ENCODE peak calls at places on chromosome 6, in nine cellular contexts. R, D, Z, Y, M, N, T, K and L are unnamed samples.

GRCh38 chr6:28867078-28867414 is 56.7 kb downstream of the TRIM27 start:
- DNase-seq in R (peak), D (no peak), Z (no peak), Y (no peak), M (no peak), N (no peak), T (no peak), K (no peak), L (no peak)

GRCh38 chr6:33677689-33678088 is 33.8 kb downstream of the UQCC2 start:
- DNase-seq in R (no peak), D (no peak), Z (no peak), Y (no peak), M (no peak), N (no peak), T (no peak), K (no peak), L (no peak)

GRCh38 chr6:7727951-7728854 is 2.3 kb downstream of the BMP6 start:
- DNase-seq in R (peak), D (peak), Z (peak), Y (no peak), M (no peak), N (no peak), T (peak), K (peak), L (no peak)

GRCh38 chr6:150212745-150213144 is 69.9 kb downstream of the PPP1R14C start:
- DNase-seq in R (no peak), D (no peak), Z (no peak), Y (no peak), M (no peak), N (no peak), T (no peak), K (no peak), L (no peak)

GRCh38 chr6:159203304-159204005 is 34.3 kb downstream of the FNDC1 start:
- DNase-seq in R (no peak), D (no peak), Z (no peak), Y (no peak), M (no peak), N (no peak), T (peak), K (no peak), L (no peak)

GRCh38 chr6:158488065-158488464 is 71.8 kb upstream of the TMEM181 start:
- DNase-seq in R (no peak), D (no peak), Z (no peak), Y (no peak), M (no peak), N (no peak), T (no peak), K (no peak), L (no peak)

GRCh38 chr6:25485820-25486559 is 166.0 kb upstream of the SCGN start:
- DNase-seq in R (no peak), D (no peak), Z (peak), Y (no peak), M (no peak), N (no peak), T (no peak), K (no peak), L (no peak)

GRCh38 chr6:3740551-3741476 is 10.7 kb downstream of the PXDC1 start:
- DNase-seq in R (no peak), D (no peak), Z (no peak), Y (no peak), M (no peak), N (no peak), T (peak), K (no peak), L (no peak)

GRCh38 chr6:119294984-119295383 is 54.6 kb downstream of the MAN1A1 start:
- DNase-seq in R (no peak), D (no peak), Z (no peak), Y (no peak), M (no peak), N (no peak), T (no peak), K (no peak), L (no peak)

GRCh38 chr6:98927534-98927933 is 20.2 kb downstream of the FBXL4 start:
- DNase-seq in R (no peak), D (no peak), Z (no peak), Y (no peak), M (no peak), N (no peak), T (no peak), K (no peak), L (no peak)

GRCh38 chr6:100001915-100002388 is 7.9 kb upstream of the MCHR2 start:
- DNase-seq in R (no peak), D (peak), Z (peak), Y (no peak), M (no peak), N (peak), T (no peak), K (peak), L (peak)

GRCh38 chr6:12288211-12288618 is 1.9 kb upstream of the EDN1 start:
- DNase-seq in R (no peak), D (no peak), Z (peak), Y (no peak), M (no peak), N (no peak), T (no peak), K (peak), L (no peak)
- H3K27ac ChIP-seq in R (no peak), D (no peak), Z (no peak), Y (no peak), M (peak), N (peak), T (peak), K (peak), L (no peak)

GRCh38 chr6:109455502-109456282 is at the start of gene MICAL1:
- DNase-seq in R (peak), D (peak), Z (peak), Y (peak), M (peak), N (peak), T (peak), K (peak), L (peak)
- H3K27ac ChIP-seq in R (peak), D (no peak), Z (peak), Y (peak), M (peak), N (no peak), T (peak), K (peak), L (peak)

DNA sequence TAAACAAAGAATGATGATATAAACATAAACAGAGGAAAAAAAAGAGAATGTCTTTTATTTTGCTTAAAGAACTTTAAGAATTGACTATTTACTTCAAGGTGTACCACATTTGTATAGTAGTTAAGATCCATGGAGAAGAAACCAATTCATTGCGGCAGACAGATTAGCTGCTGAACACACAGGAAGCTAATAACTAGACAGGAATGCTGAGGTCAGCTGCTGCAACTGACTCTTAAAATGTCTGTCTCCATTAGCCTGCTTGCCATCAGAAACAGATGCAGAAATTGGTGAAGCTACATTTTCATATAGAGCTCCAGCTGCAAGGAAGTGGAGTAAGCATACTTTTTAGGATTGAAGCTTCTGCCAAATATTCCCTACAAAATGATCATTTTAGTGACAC is 939.5 kb downstream of the EPHA7 start:
- DNase-seq in R (no peak), D (no peak), Z (no peak), Y (no peak), M (no peak), N (no peak), T (no peak), K (no peak), L (no peak)
- H3K27ac ChIP-seq in R (no peak), D (no peak), Z (no peak), Y (no peak), M (no peak), N (no peak), T (no peak), K (no peak), L (no peak)

GRCh38 chr6:137241481-137242011 is 22.4 kb upstream of the IFNGR1 start:
- DNase-seq in R (no peak), D (no peak), Z (peak), Y (no peak), M (no peak), N (no peak), T (no peak), K (no peak), L (no peak)
- H3K27ac ChIP-seq in R (no peak), D (no peak), Z (peak), Y (no peak), M (peak), N (no peak), T (no peak), K (no peak), L (no peak)